ENCODE peak calls at places on chromosomes 2 and 18, in eight cellular contexts. E is gastrocnemius medialis, R is A673, C is fibroblast of lung, M is endothelial cell of umbilical vein, U is transverse colon, J is IMR-90, I is uterus. G is an unnamed sample.

GRCh38 chr2:160753331-160753654 is 259.7 kb upstream of the RBMS1 start:
- DNase-seq in E (no peak), J (no peak), U (no peak), I (no peak), R (no peak), C (no peak), M (no peak), G (no peak)

GRCh38 chr2:177645241-177645640 is 252.7 kb downstream of the AGPS start:
- DNase-seq in M (no peak), R (no peak), U (no peak), E (no peak), J (no peak), C (no peak), I (no peak), G (no peak)

GRCh38 chr2:233063269-233063975 is 3.3 kb downstream of the INPP5D start:
- DNase-seq in R (no peak), J (no peak), E (no peak), I (peak), M (no peak), U (peak), C (no peak), G (no peak)

GRCh38 chr2:119657486-119658145 is 21.4 kb upstream of the TMEM177 start:
- DNase-seq in M (peak), C (no peak), J (no peak), E (no peak), I (no peak), R (no peak), U (no peak), G (no peak)

GRCh38 chr18:63438181-63438580 is 15.9 kb upstream of the VPS4B start:
- DNase-seq in U (no peak), R (no peak), C (no peak), I (no peak), E (no peak), M (no peak), J (no peak), G (no peak)

GRCh38 chr2:56108806-56109205 is 75.0 kb upstream of the CCDC85A start:
- DNase-seq in U (no peak), C (no peak), I (no peak), M (no peak), R (no peak), E (no peak), J (no peak), G (no peak)

GRCh38 chr18:36075862-36076587 is 8.7 kb upstream of the RPRD1A start:
- DNase-seq in C (peak), J (peak), I (no peak), M (no peak), R (no peak), U (no peak), E (no peak), G (no peak)

GRCh38 chr2:226002438-226002837 is 602.9 kb downstream of the NYAP2 start:
- DNase-seq in C (peak), E (peak), U (no peak), M (no peak), I (peak), R (peak), J (peak), G (no peak)

GRCh38 chr18:4256786-4257417 is 198.2 kb downstream of the DLGAP1 start:
- DNase-seq in I (no peak), J (no peak), R (peak), M (no peak), C (no peak), U (no peak), E (no peak), G (no peak)

DNA sequence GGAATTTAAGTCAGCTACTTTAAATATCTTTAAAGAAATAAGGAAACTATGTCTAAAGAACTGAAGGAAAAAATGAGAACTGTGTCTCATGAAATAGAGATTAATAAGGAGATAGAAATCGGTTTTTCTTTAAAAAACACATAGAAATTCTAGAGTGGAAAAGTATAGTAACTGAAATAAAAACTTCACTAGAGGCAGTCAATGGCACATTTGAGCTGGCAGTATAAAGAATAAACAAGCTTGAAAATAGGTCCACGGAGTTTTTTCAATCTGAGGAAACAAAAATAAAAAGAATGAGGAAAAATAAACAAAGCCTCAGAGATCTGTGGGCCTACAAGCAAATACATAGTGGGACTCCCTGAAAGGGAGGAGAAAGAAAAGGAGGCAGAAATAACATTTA is 127.5 kb downstream of the TWIST2 start:
- DNase-seq in C (no peak), E (no peak), M (no peak), U (no peak), I (no peak), R (no peak), J (no peak), G (no peak)
- H3K27ac ChIP-seq in C (no peak), E (no peak), M (no peak), U (no peak), I (peak), R (no peak), J (no peak), G (no peak)

DNA sequence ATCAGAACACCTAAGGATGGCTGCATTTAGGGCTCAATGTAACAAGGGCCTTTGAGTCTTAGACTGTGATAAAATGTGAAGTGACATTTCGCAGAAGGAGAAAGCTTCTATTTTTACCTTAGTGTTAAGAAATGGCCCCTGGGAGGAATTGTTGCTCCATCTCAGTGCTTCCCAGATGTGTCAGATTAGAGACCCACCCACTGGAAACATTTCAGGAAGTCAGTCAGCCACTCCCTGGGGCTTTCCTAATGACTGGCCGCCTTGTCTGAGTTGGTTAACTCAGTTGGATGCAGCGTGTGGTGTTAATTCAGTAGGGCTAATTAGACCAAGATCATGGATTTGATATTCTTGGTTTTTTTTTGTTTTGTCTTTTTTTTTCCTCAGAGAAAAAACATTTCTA is 355.9 kb downstream of the PIK3C3 start:
- DNase-seq in R (peak), E (peak), I (no peak), M (no peak), U (no peak), J (no peak), C (peak), G (no peak)
- H3K27ac ChIP-seq in R (peak), E (no peak), I (no peak), M (no peak), U (no peak), J (no peak), C (no peak), G (no peak)

DNA sequence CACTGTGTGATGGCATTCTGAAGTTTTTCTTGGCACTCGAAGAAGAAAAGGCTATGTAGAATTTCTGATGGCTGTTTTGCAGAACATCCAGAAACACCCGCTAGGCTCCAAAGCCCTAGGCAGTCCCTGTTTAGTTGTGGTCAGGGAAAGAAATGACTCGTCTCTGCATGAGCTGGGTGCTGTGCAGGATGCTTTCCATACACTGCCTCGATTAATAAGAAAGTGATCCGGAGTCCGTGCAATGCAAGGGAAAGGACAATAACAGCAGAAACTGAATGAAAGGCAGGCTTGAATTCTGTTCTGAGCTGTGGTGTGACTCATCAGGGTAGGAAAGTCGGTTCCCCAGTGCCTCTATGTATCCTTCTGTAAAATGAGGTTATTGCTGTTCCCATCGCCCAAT is 18.7 kb downstream of the MAPRE3 start:
- DNase-seq in J (peak), M (no peak), I (no peak), E (no peak), R (no peak), C (peak), U (no peak), G (no peak)
- H3K27ac ChIP-seq in J (no peak), M (no peak), I (no peak), E (no peak), R (no peak), C (no peak), U (no peak), G (peak)

GRCh38 chr2:240820607-240821428 is 799 bp upstream of the KIF1A start:
- DNase-seq in E (no peak), U (no peak), R (peak), J (no peak), C (no peak), M (no peak), I (no peak), G (peak)
- H3K27ac ChIP-seq in E (no peak), U (no peak), R (peak), J (no peak), C (no peak), M (no peak), I (no peak), G (no peak)